ENCODE peak calls at places on chromosomes 4 and X, in six cellular contexts. One of them, this sample, is unnamed.

GRCh38 chr4:77579406-77580076 is 26.1 kb upstream of the CXCL13 start:
- DNase-seq in neuronal stem cell: no peak
- DNase-seq in endodermal cell: no peak
- DNase-seq in dorsolateral prefrontal cortex: no peak
- DNase-seq in brain microvascular endothelial cell: peak; percentile 33
- DNase-seq in breast epithelium: no peak
- DNase-seq in this sample: no peak

GRCh38 chr4:97646997-97647396 is 496.3 kb downstream of the STPG2 start:
- DNase-seq in breast epithelium: no peak
- DNase-seq in neuronal stem cell: no peak
- DNase-seq in brain microvascular endothelial cell: peak; percentile 20
- DNase-seq in dorsolateral prefrontal cortex: no peak
- DNase-seq in endodermal cell: no peak
- DNase-seq in this sample: no peak

GRCh38 chr4:185524888-185525863 is 10.1 kb downstream of the PDLIM3 start:
- DNase-seq in breast epithelium: no peak
- DNase-seq in dorsolateral prefrontal cortex: no peak
- DNase-seq in brain microvascular endothelial cell: no peak
- DNase-seq in neuronal stem cell: no peak
- DNase-seq in endodermal cell: no peak
- DNase-seq in this sample: no peak

GRCh38 chrX:135476378-135476777 is 44.1 kb upstream of the INTS6L start:
- DNase-seq in brain microvascular endothelial cell: no peak
- DNase-seq in dorsolateral prefrontal cortex: no peak
- DNase-seq in neuronal stem cell: no peak
- DNase-seq in endodermal cell: no peak
- DNase-seq in breast epithelium: no peak
- DNase-seq in this sample: no peak

GRCh38 chrX:110450050-110450449 is 91.4 kb downstream of the RTL9 start:
- DNase-seq in brain microvascular endothelial cell: peak; percentile 76
- DNase-seq in breast epithelium: peak; percentile 71
- DNase-seq in neuronal stem cell: peak; percentile 69
- DNase-seq in dorsolateral prefrontal cortex: peak; percentile 84
- DNase-seq in endodermal cell: peak; percentile 94
- DNase-seq in this sample: no peak

GRCh38 chrX:96563663-96564062 is 121.0 kb upstream of the DIAPH2 start:
- DNase-seq in neuronal stem cell: no peak
- DNase-seq in endodermal cell: no peak
- DNase-seq in dorsolateral prefrontal cortex: no peak
- DNase-seq in brain microvascular endothelial cell: no peak
- DNase-seq in breast epithelium: no peak
- DNase-seq in this sample: no peak

GRCh38 chrX:44669626-44670025 is 127.0 kb upstream of the FUNDC1 start:
- DNase-seq in breast epithelium: no peak
- DNase-seq in endodermal cell: no peak
- DNase-seq in neuronal stem cell: no peak
- DNase-seq in brain microvascular endothelial cell: no peak
- DNase-seq in dorsolateral prefrontal cortex: no peak
- DNase-seq in this sample: no peak

GRCh38 chr4:141391771-141392170 is 171.1 kb downstream of the ZNF330 start:
- DNase-seq in endodermal cell: no peak
- DNase-seq in brain microvascular endothelial cell: no peak
- DNase-seq in neuronal stem cell: no peak
- DNase-seq in breast epithelium: no peak
- DNase-seq in dorsolateral prefrontal cortex: no peak
- DNase-seq in this sample: no peak

GRCh38 chr4:80471701-80472100 is 136.2 kb downstream of the CFAP299 start:
- DNase-seq in endodermal cell: peak; percentile 83
- DNase-seq in breast epithelium: peak; percentile 19
- DNase-seq in brain microvascular endothelial cell: no peak
- DNase-seq in dorsolateral prefrontal cortex: no peak
- DNase-seq in neuronal stem cell: no peak
- DNase-seq in this sample: no peak

GRCh38 chr4:53196195-53196641 is 169.6 kb downstream of the SCFD2 start:
- DNase-seq in neuronal stem cell: no peak
- DNase-seq in breast epithelium: no peak
- DNase-seq in endodermal cell: no peak
- DNase-seq in dorsolateral prefrontal cortex: no peak
- DNase-seq in brain microvascular endothelial cell: no peak
- DNase-seq in this sample: no peak

GRCh38 chr4:65668201-65669007 is 1.9 kb downstream of the EPHA5 start:
- DNase-seq in endodermal cell: peak; percentile 62
- DNase-seq in brain microvascular endothelial cell: peak; percentile 41
- DNase-seq in neuronal stem cell: peak; percentile 26
- DNase-seq in dorsolateral prefrontal cortex: peak; percentile 47
- DNase-seq in breast epithelium: no peak
- DNase-seq in this sample: no peak

GRCh38 chrX:19902110-19902509 is 14.7 kb upstream of the SH3KBP1 start:
- DNase-seq in endodermal cell: no peak
- DNase-seq in breast epithelium: no peak
- DNase-seq in neuronal stem cell: no peak
- DNase-seq in brain microvascular endothelial cell: peak; percentile 52
- DNase-seq in dorsolateral prefrontal cortex: no peak
- DNase-seq in this sample: no peak

GRCh38 chrX:154333116-154333515 is 37.5 kb downstream of the TKTL1 start:
- DNase-seq in endodermal cell: no peak
- DNase-seq in neuronal stem cell: no peak
- DNase-seq in dorsolateral prefrontal cortex: no peak
- DNase-seq in brain microvascular endothelial cell: no peak
- DNase-seq in breast epithelium: no peak
- DNase-seq in this sample: no peak

GRCh38 chrX:154329284-154329683 is 33.7 kb downstream of the TKTL1 start:
- DNase-seq in breast epithelium: no peak
- DNase-seq in brain microvascular endothelial cell: no peak
- DNase-seq in dorsolateral prefrontal cortex: no peak
- DNase-seq in endodermal cell: no peak
- DNase-seq in neuronal stem cell: no peak
- DNase-seq in this sample: no peak

GRCh38 chrX:154334496-154334895 is 38.9 kb downstream of the TKTL1 start:
- DNase-seq in endodermal cell: no peak
- DNase-seq in dorsolateral prefrontal cortex: no peak
- DNase-seq in breast epithelium: no peak
- DNase-seq in brain microvascular endothelial cell: no peak
- DNase-seq in neuronal stem cell: no peak
- DNase-seq in this sample: no peak

GRCh38 chrX:154332561-154332960 is 37.0 kb downstream of the TKTL1 start:
- DNase-seq in neuronal stem cell: no peak
- DNase-seq in dorsolateral prefrontal cortex: no peak
- DNase-seq in breast epithelium: no peak
- DNase-seq in brain microvascular endothelial cell: no peak
- DNase-seq in endodermal cell: no peak
- DNase-seq in this sample: no peak

DNA sequence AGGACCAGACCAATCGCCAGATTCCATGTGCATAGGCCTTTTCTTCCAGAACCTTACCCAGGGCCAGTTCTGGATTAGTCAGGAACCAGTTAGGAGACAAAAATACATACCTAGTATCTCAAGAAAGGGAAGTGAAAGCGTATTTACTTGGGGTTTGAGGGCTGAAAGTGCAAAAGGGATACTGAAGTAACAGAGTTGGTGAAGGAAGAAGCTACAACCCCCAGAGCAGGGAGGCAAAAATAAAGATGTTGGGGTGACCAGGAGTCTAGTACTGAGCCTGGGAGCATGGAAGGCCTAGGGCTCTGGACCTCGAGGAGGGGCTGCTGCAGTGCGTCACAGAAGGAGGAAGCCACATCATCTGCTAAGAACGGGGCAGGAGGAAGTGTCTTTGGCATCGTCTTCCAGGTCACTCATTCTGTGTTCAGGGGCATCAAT is 38.3 kb downstream of the TKTL1 start:
- DNase-seq in breast epithelium: no peak
- DNase-seq in dorsolateral prefrontal cortex: no peak
- DNase-seq in neuronal stem cell: no peak
- DNase-seq in brain microvascular endothelial cell: no peak
- DNase-seq in endodermal cell: no peak
- DNase-seq in this sample: no peak
- H3K27ac ChIP-seq in breast epithelium: no peak overlapping the region
- H3K27ac ChIP-seq in dorsolateral prefrontal cortex: no peak overlapping the region
- H3K27ac ChIP-seq in neuronal stem cell: no peak overlapping the region
- H3K27ac ChIP-seq in brain microvascular endothelial cell: no peak overlapping the region
- H3K27ac ChIP-seq in endodermal cell: no peak overlapping the region
- H3K27ac ChIP-seq in this sample: no peak overlapping the region

GRCh38 chr4:82462415-82462831 is 32.0 kb downstream of the ENOPH1 start:
- DNase-seq in dorsolateral prefrontal cortex: peak; percentile 84
- DNase-seq in brain microvascular endothelial cell: peak; percentile 89
- DNase-seq in breast epithelium: peak; percentile 90
- DNase-seq in neuronal stem cell: peak; percentile 82
- DNase-seq in endodermal cell: peak; percentile 96
- DNase-seq in this sample: peak; percentile 39

GRCh38 chr4:82463221-82463620 is 32.8 kb downstream of the ENOPH1 start:
- DNase-seq in breast epithelium: no peak
- DNase-seq in endodermal cell: no peak
- DNase-seq in dorsolateral prefrontal cortex: no peak
- DNase-seq in brain microvascular endothelial cell: no peak
- DNase-seq in neuronal stem cell: no peak
- DNase-seq in this sample: no peak

GRCh38 chr4:82458729-82459128 is 28.3 kb downstream of the ENOPH1 start:
- DNase-seq in brain microvascular endothelial cell: no peak
- DNase-seq in dorsolateral prefrontal cortex: no peak
- DNase-seq in neuronal stem cell: no peak
- DNase-seq in endodermal cell: peak; percentile 46
- DNase-seq in breast epithelium: no peak
- DNase-seq in this sample: no peak

GRCh38 chr4:82457266-82457665 is 26.9 kb downstream of the ENOPH1 start:
- DNase-seq in breast epithelium: no peak
- DNase-seq in dorsolateral prefrontal cortex: no peak
- DNase-seq in neuronal stem cell: no peak
- DNase-seq in endodermal cell: peak; percentile 15
- DNase-seq in brain microvascular endothelial cell: no peak
- DNase-seq in this sample: no peak

GRCh38 chr4:82461710-82462109 is 31.3 kb downstream of the ENOPH1 start:
- DNase-seq in endodermal cell: no peak
- DNase-seq in brain microvascular endothelial cell: no peak
- DNase-seq in dorsolateral prefrontal cortex: no peak
- DNase-seq in breast epithelium: no peak
- DNase-seq in neuronal stem cell: no peak
- DNase-seq in this sample: no peak
- H3K27ac ChIP-seq in endodermal cell: no peak overlapping the region
- H3K27ac ChIP-seq in brain microvascular endothelial cell: no peak overlapping the region
- H3K27ac ChIP-seq in dorsolateral prefrontal cortex: no peak overlapping the region
- H3K27ac ChIP-seq in breast epithelium: no peak overlapping the region
- H3K27ac ChIP-seq in neuronal stem cell: no peak overlapping the region
- H3K27ac ChIP-seq in this sample: no peak overlapping the region

DNA sequence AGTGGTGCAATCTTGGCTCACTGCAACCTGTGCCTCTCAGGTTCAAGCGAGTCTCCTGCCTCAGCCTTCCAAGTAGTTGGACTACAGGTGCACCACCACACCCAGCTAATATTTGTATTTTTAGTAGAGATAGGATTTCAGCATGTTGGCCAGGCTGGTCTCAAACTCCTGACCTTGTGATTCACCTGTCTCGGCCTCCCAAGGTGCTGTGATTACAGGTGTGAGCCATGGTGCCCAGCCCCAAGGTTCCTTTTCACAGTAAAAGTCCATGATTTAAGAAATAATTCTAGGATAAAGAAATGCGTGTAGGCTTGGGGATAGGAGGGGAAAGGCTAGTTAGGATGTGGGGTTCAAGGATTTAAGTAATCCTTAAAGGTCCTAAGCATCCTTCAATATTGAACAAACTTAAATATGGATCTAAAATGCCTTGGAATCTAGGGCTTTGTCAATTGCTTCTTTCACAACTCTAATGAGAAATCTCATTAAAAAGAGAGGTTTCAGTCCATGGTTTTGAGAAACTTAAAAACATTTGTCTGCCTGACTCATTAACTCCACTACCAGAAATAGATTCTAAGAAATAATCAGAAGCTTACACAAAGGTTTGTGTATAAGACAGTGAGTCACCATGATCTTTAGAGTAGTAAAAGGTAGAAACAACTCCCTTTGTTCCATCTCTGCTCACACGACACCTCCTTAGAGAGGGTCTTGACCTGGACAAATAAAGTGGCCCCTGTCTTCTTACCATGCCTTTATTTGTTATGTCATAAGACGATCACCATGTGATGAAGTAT is 203.2 kb downstream of the PTTG2 start:
- DNase-seq in endodermal cell: no peak
- DNase-seq in brain microvascular endothelial cell: peak; percentile 1
- DNase-seq in dorsolateral prefrontal cortex: no peak
- DNase-seq in breast epithelium: no peak
- DNase-seq in neuronal stem cell: no peak
- DNase-seq in this sample: no peak
- H3K27ac ChIP-seq in endodermal cell: no peak overlapping the region
- H3K27ac ChIP-seq in brain microvascular endothelial cell: no peak overlapping the region
- H3K27ac ChIP-seq in dorsolateral prefrontal cortex: no peak overlapping the region
- H3K27ac ChIP-seq in breast epithelium: no peak overlapping the region
- H3K27ac ChIP-seq in neuronal stem cell: no peak overlapping the region
- H3K27ac ChIP-seq in this sample: no peak overlapping the region

GRCh38 chr4:2699534-2699933 is 56.6 kb downstream of the TNIP2 start:
- DNase-seq in brain microvascular endothelial cell: no peak
- DNase-seq in endodermal cell: no peak
- DNase-seq in neuronal stem cell: no peak
- DNase-seq in dorsolateral prefrontal cortex: no peak
- DNase-seq in breast epithelium: no peak
- DNase-seq in this sample: no peak
- H3K27ac ChIP-seq in brain microvascular endothelial cell: no peak overlapping the region
- H3K27ac ChIP-seq in endodermal cell: no peak overlapping the region
- H3K27ac ChIP-seq in neuronal stem cell: no peak overlapping the region
- H3K27ac ChIP-seq in dorsolateral prefrontal cortex: no peak overlapping the region
- H3K27ac ChIP-seq in breast epithelium: no peak overlapping the region
- H3K27ac ChIP-seq in this sample: no peak overlapping the region

DNA sequence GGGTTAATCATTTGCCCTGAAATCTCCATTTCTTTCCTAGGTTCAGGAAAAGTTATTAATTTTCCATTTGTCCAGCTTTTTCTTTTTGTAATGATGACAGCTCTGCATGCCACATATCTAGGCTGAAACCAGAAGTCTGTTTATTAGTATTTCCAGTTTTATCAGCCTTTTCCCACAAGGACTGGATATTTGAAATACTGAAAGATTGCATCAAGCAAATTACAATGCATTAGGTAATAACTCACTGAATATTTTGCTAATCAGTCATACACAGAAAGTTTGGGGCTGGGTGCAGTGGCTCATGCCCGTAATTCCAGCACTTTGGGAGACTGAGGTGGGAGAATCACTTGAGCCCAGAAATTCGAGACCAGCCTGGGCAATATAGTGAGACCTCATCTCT is 21.5 kb downstream of the SLC9A7 start:
- DNase-seq in dorsolateral prefrontal cortex: no peak
- DNase-seq in breast epithelium: no peak
- DNase-seq in neuronal stem cell: no peak
- DNase-seq in endodermal cell: no peak
- DNase-seq in brain microvascular endothelial cell: peak; percentile 31
- DNase-seq in this sample: no peak
- H3K27ac ChIP-seq in dorsolateral prefrontal cortex: no peak overlapping the region
- H3K27ac ChIP-seq in breast epithelium: no peak overlapping the region
- H3K27ac ChIP-seq in neuronal stem cell: no peak overlapping the region
- H3K27ac ChIP-seq in endodermal cell: no peak overlapping the region
- H3K27ac ChIP-seq in brain microvascular endothelial cell: peak overlapping the region; percentile 68
- H3K27ac ChIP-seq in this sample: no peak overlapping the region